ENCODE peak calls at places on chromosomes 2 and 18, in seven cellular contexts. S is tibial nerve, D is adrenal gland, E is SK-N-SH, T is heart right ventricle, P is astrocyte, C is lower leg skin. G is an unnamed sample.

GRCh38 chr18:13530215-13530878 is 196.0 kb downstream of the FAM210A start:
- DNase-seq in C (no peak), S (no peak), T (no peak), P (no peak), D (no peak), E (no peak), G (no peak)

GRCh38 chr2:27249891-27250651 is 12.8 kb downstream of the SLC30A3 start:
- DNase-seq in C (no peak), P (no peak), T (peak), D (peak), S (no peak), E (peak), G (peak)

GRCh38 chr18:808086-808485 is 4.0 kb downstream of the YES1 start:
- DNase-seq in D (no peak), E (no peak), P (peak), S (no peak), C (no peak), T (no peak), G (no peak)

GRCh38 chr2:14587119-14587518 is 45.4 kb upstream of the LRATD1 start:
- DNase-seq in S (no peak), C (no peak), E (no peak), D (no peak), T (no peak), P (peak), G (no peak)

GRCh38 chr18:40019797-40020392 is 1935.1 kb upstream of the PIK3C3 start:
- DNase-seq in S (no peak), D (no peak), E (no peak), C (no peak), P (no peak), T (no peak), G (no peak)

GRCh38 chr2:238462782-238463396 is 36.2 kb downstream of the ASB1 start:
- DNase-seq in P (no peak), E (peak), S (no peak), D (no peak), T (no peak), C (no peak), G (no peak)

GRCh38 chr18:48993586-48993985 is 42.8 kb upstream of the SMAD7 start:
- DNase-seq in C (no peak), P (peak), E (no peak), D (no peak), S (no peak), T (no peak), G (no peak)

GRCh38 chr2:210528716-210529115 is 27.7 kb upstream of the CPS1 start:
- DNase-seq in D (no peak), E (no peak), C (no peak), T (no peak), S (no peak), P (peak), G (no peak)

GRCh38 chr2:117957616-117958015 is 56.3 kb downstream of the CCDC93 start:
- DNase-seq in T (no peak), S (no peak), C (no peak), P (no peak), D (no peak), E (no peak), G (no peak)

GRCh38 chr2:205776139-205776538 is 93.8 kb downstream of the NRP2 start:
- DNase-seq in C (no peak), D (peak), T (peak), S (no peak), P (no peak), E (peak), G (peak)

GRCh38 chr2:43840961-43841360 is 2.2 kb downstream of the ABCG8 start:
- DNase-seq in P (no peak), C (peak), T (no peak), E (no peak), D (no peak), S (no peak), G (no peak)

GRCh38 chr2:98501896-98502295 is 57.2 kb downstream of the INPP4A start:
- DNase-seq in S (no peak), C (no peak), E (no peak), T (no peak), D (no peak), P (no peak), G (no peak)

GRCh38 chr2:222424281-222424728 is at the start of gene SGPP2:
- DNase-seq in S (no peak), D (peak), T (peak), P (no peak), C (no peak), E (no peak), G (peak)

GRCh38 chr18:417495-417894 is 83.0 kb downstream of the COLEC12 start:
- DNase-seq in T (no peak), S (no peak), P (no peak), C (no peak), E (no peak), D (no peak), G (no peak)

GRCh38 chr18:26526128-26526965 is 22.0 kb downstream of the KCTD1 start:
- DNase-seq in S (no peak), E (no peak), D (no peak), T (no peak), P (peak), C (no peak), G (no peak)

GRCh38 chr18:75797046-75797445 is 369.5 kb upstream of the SMIM21 start:
- DNase-seq in T (no peak), E (no peak), P (no peak), S (no peak), D (no peak), C (no peak), G (no peak)

GRCh38 chr2:54975175-54975574 is 75.1 kb downstream of the RTN4 start:
- DNase-seq in C (no peak), P (no peak), D (no peak), S (no peak), T (no peak), E (no peak), G (no peak)

GRCh38 chr2:181988154-181988924 is 2.7 kb downstream of the PPP1R1C start:
- DNase-seq in C (no peak), S (no peak), D (no peak), E (no peak), T (no peak), P (no peak), G (no peak)

GRCh38 chr2:239298126-239298804 is 102.6 kb downstream of the HDAC4 start:
- DNase-seq in P (no peak), S (no peak), D (no peak), T (no peak), C (no peak), E (no peak), G (peak)

GRCh38 chr2:74474899-74475298 is 2.4 kb upstream of the MRPL53 start:
- DNase-seq in D (no peak), S (no peak), P (no peak), E (peak), C (no peak), T (no peak), G (peak)

GRCh38 chr2:8779795-8780194 is 57.6 kb downstream of the KIDINS220 start:
- DNase-seq in P (no peak), D (no peak), T (no peak), S (no peak), C (no peak), E (no peak), G (no peak)

GRCh38 chr18:29181151-29181901 is 1004.4 kb upstream of the CDH2 start:
- DNase-seq in P (peak), S (no peak), T (no peak), E (no peak), D (peak), C (peak), G (no peak)

GRCh38 chr2:70733428-70734185 is 34.4 kb downstream of the ADD2 start:
- DNase-seq in E (peak), P (no peak), T (no peak), C (no peak), D (no peak), S (no peak), G (peak)

GRCh38 chr2:146615778-146616177 is 1229.1 kb upstream of the ACVR2A start:
- DNase-seq in C (no peak), D (no peak), T (no peak), E (no peak), S (no peak), P (no peak), G (no peak)

GRCh38 chr2:214889301-214889700 is 79.8 kb upstream of the BARD1 start:
- DNase-seq in C (no peak), D (no peak), S (no peak), T (no peak), P (no peak), E (no peak), G (no peak)

GRCh38 chr2:174004900-174005605 is 39.9 kb upstream of the SP3 start:
- DNase-seq in E (no peak), T (no peak), P (peak), C (no peak), D (no peak), S (no peak), G (no peak)

GRCh38 chr2:223007531-223007930 is 44.5 kb upstream of the KCNE4 start:
- DNase-seq in D (no peak), S (no peak), P (peak), E (no peak), T (no peak), C (no peak), G (no peak)

GRCh38 chr2:63047534-63048281 is 2.9 kb upstream of the OTX1 start:
- DNase-seq in E (peak), C (no peak), P (no peak), D (no peak), S (no peak), T (no peak), G (no peak)

GRCh38 chr2:173872714-173873113 is 92.5 kb downstream of the SP3 start:
- DNase-seq in E (no peak), C (no peak), P (no peak), T (no peak), D (no peak), S (no peak), G (no peak)

GRCh38 chr2:176642074-176642473 is 372.8 kb downstream of the MTX2 start:
- DNase-seq in E (no peak), C (no peak), T (no peak), P (peak), S (no peak), D (no peak), G (no peak)

GRCh38 chr2:84782717-84783442 is 98.0 kb downstream of the TRABD2A start:
- DNase-seq in P (no peak), E (no peak), D (no peak), T (no peak), S (no peak), C (no peak), G (no peak)

GRCh38 chr2:69637923-69638322 is 5.6 kb downstream of the AAK1 start:
- DNase-seq in E (no peak), T (no peak), P (no peak), D (no peak), C (no peak), S (no peak), G (no peak)

GRCh38 chr2:133204461-133204860 is 363.8 kb downstream of the NCKAP5 start:
- DNase-seq in C (no peak), P (no peak), T (no peak), S (no peak), D (no peak), E (no peak), G (no peak)

GRCh38 chr18:9902832-9903231 is 11.0 kb upstream of the VAPA start:
- DNase-seq in C (no peak), S (no peak), D (no peak), P (no peak), T (peak), E (no peak), G (no peak)

GRCh38 chr2:20514596-20515269 is 67.9 kb downstream of the RHOB start:
- DNase-seq in T (no peak), C (no peak), S (no peak), E (no peak), D (no peak), P (peak), G (no peak)

GRCh38 chr2:28496781-28497180 is 921 bp downstream of the PLB1 start:
- DNase-seq in C (no peak), P (no peak), S (no peak), T (no peak), D (no peak), E (no peak), G (no peak)

GRCh38 chr2:98471402-98472131 is 26.9 kb downstream of the INPP4A start:
- DNase-seq in D (no peak), S (no peak), T (no peak), P (no peak), E (no peak), C (no peak), G (no peak)

GRCh38 chr2:39871291-39871761 is 92.3 kb upstream of the THUMPD2 start:
- DNase-seq in S (no peak), C (peak), E (peak), T (no peak), D (no peak), P (peak), G (no peak)

GRCh38 chr18:23938046-23938756 is 76.4 kb upstream of the TTC39C start:
- DNase-seq in T (no peak), E (no peak), C (no peak), P (no peak), S (no peak), D (no peak), G (peak)

GRCh38 chr2:199470672-199471442 is 13.1 kb upstream of the SATB2 start:
- DNase-seq in P (no peak), T (no peak), E (no peak), S (no peak), D (no peak), C (no peak), G (no peak)

GRCh38 chr2:199468561-199469513 is 11.1 kb upstream of the SATB2 start:
- DNase-seq in T (no peak), E (peak), D (no peak), S (no peak), P (no peak), C (no peak), G (no peak)

GRCh38 chr2:199471443-199472057 is 13.8 kb upstream of the SATB2 start:
- DNase-seq in D (peak), P (no peak), C (no peak), S (no peak), E (peak), T (peak), G (peak)

GRCh38 chr2:199470361-199470671 is 12.6 kb upstream of the SATB2 start:
- DNase-seq in P (no peak), C (no peak), T (no peak), E (no peak), S (no peak), D (no peak), G (no peak)

DNA sequence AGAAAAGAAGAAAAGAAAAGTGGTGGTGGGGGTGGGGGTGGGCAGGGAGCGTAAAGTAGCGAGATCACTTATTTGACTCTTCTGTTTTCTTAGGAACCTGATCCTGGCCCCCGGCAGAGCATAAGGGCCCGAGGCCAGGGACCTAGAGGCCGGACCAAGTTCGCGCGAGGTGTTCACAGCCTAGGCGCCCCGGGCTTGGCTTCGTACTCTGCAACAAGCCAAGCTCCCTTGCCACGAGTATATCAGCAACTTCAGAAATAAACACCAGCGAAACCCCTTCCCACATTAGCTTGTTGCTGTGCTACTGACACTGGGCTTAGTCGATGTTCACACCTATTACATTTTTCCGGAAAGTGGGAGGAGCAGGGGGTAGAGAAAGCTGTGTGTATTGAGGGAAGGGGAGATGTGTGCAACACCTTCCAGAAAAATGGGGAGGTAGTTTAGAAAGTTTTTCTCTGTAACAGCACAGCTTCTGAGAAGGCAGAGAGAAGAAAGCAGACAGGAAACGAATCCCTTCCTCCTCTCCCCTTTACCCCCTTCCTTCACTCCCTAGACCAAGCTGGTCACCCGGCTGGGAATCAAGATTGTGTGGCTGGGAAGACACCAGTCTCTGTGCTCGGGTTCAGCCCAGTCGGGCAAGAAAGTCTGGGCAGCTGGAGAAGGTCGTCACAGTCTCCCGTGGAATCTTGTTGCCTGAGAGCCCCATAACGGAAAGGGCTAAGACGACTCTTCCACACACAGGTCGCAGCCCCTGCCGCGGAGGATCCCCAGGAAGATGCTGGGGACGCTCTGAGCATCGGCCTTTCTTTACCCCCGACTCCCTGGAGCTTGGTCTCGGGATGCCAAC is 12.0 kb upstream of the SATB2 start:
- DNase-seq in P (no peak), C (no peak), S (no peak), E (no peak), D (no peak), T (no peak), G (no peak)
- TF ChIP-seq CTCF in P (no peak), C (no peak), S (no peak), E (no peak), D (no peak), T (no peak), G (no peak)

GRCh38 chr18:3129053-3129864 is 90.5 kb downstream of the MYOM1 start:
- DNase-seq in S (peak), C (peak), T (peak), P (peak), E (peak), D (peak), G (peak)
- TF ChIP-seq CTCF in S (peak), C (peak), T (peak), P (peak), E (peak), D (peak), G (peak)

DNA sequence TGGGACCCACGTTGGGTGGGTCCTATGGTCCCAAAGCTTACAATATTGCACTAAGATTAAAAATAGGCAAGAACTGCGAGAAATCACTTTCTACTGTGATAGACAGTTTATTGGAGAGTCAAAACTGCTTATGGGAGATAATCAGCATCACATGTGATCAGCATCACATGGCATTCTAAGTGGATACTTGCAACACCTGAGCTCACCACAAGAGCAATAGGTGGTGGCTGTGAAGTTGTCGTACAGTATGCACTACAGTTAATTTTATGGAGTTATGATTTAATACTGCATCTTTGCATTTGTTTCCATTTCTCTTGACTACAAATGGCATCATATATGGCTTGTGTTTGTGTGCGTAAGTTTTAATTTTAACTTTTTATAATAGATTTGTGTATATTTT is 11.6 kb downstream of the PNO1 start:
- DNase-seq in T (no peak), C (no peak), S (no peak), P (no peak), E (no peak), D (no peak), G (no peak)
- TF ChIP-seq CTCF in T (no peak), C (no peak), S (no peak), P (peak), E (peak), D (no peak), G (no peak)

DNA sequence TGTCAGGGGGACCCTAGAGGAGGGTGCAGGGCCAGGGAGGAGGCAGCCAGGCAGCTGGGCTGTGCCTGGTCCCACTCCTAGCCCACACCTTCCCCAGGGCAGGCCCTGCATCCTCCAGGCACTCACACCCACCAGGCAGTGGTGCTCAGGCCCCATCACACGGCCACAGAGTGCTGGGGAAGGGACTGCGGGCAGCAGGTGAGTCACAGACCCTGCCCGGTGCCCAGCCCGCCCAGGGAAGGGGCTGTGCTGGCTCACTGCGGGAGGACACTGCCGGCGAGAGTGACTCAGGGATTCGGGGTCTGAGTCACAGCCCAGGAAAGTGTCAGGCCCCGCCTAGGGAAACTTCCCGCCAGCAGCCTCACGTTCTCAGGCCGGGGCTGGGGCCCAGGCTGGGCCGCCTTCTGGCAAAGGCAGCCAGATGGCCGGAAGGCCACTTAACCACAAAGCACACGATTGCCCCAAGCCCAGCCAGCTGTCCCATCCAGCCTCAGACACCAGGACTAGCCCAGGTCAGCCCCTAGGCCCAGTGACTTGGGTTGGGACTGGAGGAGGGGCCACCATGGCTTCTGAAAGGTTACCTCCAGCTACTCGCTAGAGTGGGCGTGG is 42.2 kb downstream of the BIN1 start:
- DNase-seq in E (peak), P (peak), C (peak), T (peak), S (peak), D (peak), G (peak)
- TF ChIP-seq CTCF in E (peak), P (peak), C (no peak), T (no peak), S (no peak), D (peak), G (no peak)

GRCh38 chr18:59323931-59324622 is 5.6 kb upstream of the CPLX4 start:
- DNase-seq in T (no peak), E (no peak), D (no peak), C (no peak), S (no peak), P (peak), G (no peak)

DNA sequence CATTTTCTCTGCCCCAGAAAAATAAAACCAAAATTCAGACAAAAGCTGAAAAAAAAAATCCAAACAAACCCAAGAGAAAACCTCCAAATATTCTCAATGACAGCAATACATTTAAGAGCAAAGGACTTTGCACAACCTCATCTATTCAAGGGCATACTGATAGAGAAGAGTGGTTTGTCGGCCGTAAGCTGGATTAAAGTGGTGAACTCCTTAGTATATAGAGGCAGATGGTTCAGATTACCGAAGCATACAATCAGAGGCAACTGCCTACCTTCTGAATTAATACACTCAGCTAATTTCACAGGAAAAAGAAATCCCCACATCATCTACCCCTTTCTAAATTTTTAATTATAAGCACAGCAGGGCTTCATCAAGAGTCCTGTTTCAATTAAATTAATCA is at the start of gene CPLX4:
- DNase-seq in P (no peak), E (no peak), S (no peak), D (no peak), C (no peak), T (no peak), G (no peak)
- TF ChIP-seq CTCF in P (no peak), E (no peak), S (no peak), D (no peak), C (no peak), T (no peak), G (no peak)

GRCh38 chr2:145221032-145221431 is 701.1 kb upstream of the ZEB2 start:
- DNase-seq in C (no peak), E (no peak), P (no peak), T (no peak), D (no peak), S (no peak), G (no peak)

GRCh38 chr2:145220496-145220895 is 700.6 kb upstream of the ZEB2 start:
- DNase-seq in C (no peak), D (no peak), E (no peak), S (no peak), T (no peak), P (no peak), G (no peak)

GRCh38 chr2:145221511-145221910 is 701.6 kb upstream of the ZEB2 start:
- DNase-seq in C (no peak), D (no peak), S (no peak), P (peak), T (no peak), E (no peak), G (no peak)
- TF ChIP-seq CTCF in C (no peak), D (no peak), S (no peak), P (no peak), T (no peak), E (no peak), G (no peak)

GRCh38 chr2:45439788-45440773 is 171.0 kb downstream of the SRBD1 start:
- DNase-seq in E (peak), D (no peak), P (no peak), T (no peak), S (no peak), C (no peak), G (no peak)
- TF ChIP-seq CTCF in E (peak), D (no peak), P (peak), T (no peak), S (no peak), C (no peak), G (peak)

G was measured in BE2C.